ENCODE peak calls at places on chromosomes 3 and 15, in four cellular contexts. G is left lung; Q is pancreas; W is CD8-positive, alpha-beta T cell. I is an unnamed sample.

GRCh38 chr3:164459526-164460151 is 618.7 kb downstream of the SI start:
- DNase-seq in G (no peak), Q (no peak), W (no peak), I (no peak)

GRCh38 chr15:51044037-51044712 is 50.5 kb downstream of the TNFAIP8L3 start:
- DNase-seq in G (no peak), Q (no peak), W (no peak), I (no peak)

GRCh38 chr3:10948326-10948725 is 44.2 kb upstream of the SLC6A1 start:
- DNase-seq in G (no peak), Q (no peak), W (no peak), I (no peak)

GRCh38 chr3:146187334-146187950 is 26.5 kb upstream of the PLOD2 start:
- DNase-seq in G (no peak), Q (no peak), W (no peak), I (no peak)

GRCh38 chr3:9770276-9770812 is 597 bp upstream of the CAMK1 start:
- DNase-seq in G (no peak), Q (peak; percentile 91), W (no peak), I (no peak)

GRCh38 chr3:172145287-172145686 is 105.9 kb downstream of the FNDC3B start:
- DNase-seq in G (no peak), Q (no peak), W (no peak), I (no peak)

GRCh38 chr15:41832875-41833274 is 5.0 kb downstream of the JMJD7 start:
- DNase-seq in G (no peak), Q (no peak), W (no peak), I (no peak)

GRCh38 chr3:110576962-110577361 is 494.7 kb upstream of the NECTIN3 start:
- DNase-seq in G (no peak), Q (no peak), W (no peak), I (no peak)

GRCh38 chr3:150793641-150794040 is 30.7 kb upstream of the SIAH2 start:
- DNase-seq in G (no peak), Q (no peak), W (no peak), I (no peak)

GRCh38 chr15:70032509-70032908 is 65.2 kb downstream of the TLE3 start:
- DNase-seq in G (no peak), Q (no peak), W (no peak), I (no peak)

GRCh38 chr15:48856947-48857346 is 21.0 kb upstream of the EID1 start:
- DNase-seq in G (no peak), Q (no peak), W (no peak), I (no peak)

GRCh38 chr3:122697952-122698625 is 17.4 kb downstream of the PARP14 start:
- DNase-seq in G (no peak), Q (no peak), W (no peak), I (peak; percentile 39)

GRCh38 chr3:45350643-45351042 is 37.7 kb upstream of the LARS2 start:
- DNase-seq in G (no peak), Q (no peak), W (no peak), I (no peak)

GRCh38 chr15:67030036-67030762 is 35.2 kb upstream of the SMAD3 start:
- DNase-seq in G (no peak), Q (no peak), W (no peak), I (no peak)

GRCh38 chr15:67915374-67916050 is 75.7 kb upstream of the RNU6-1 start:
- DNase-seq in G (peak; percentile 79), Q (peak; percentile 77), W (no peak), I (no peak)

GRCh38 chr3:4945318-4945717 is 33.9 kb upstream of the BHLHE40 start:
- DNase-seq in G (no peak), Q (no peak), W (no peak), I (no peak)

GRCh38 chr3:31377045-31377642 is 155.6 kb upstream of the STT3B start:
- DNase-seq in G (no peak), Q (no peak), W (no peak), I (no peak)

GRCh38 chr3:63855333-63855940 is 8.2 kb downstream of the THOC7 start:
- DNase-seq in G (no peak), Q (no peak), W (no peak), I (no peak)

GRCh38 chr3:189493271-189493670 is 137.9 kb upstream of the TP63 start:
- DNase-seq in G (no peak), Q (no peak), W (no peak), I (no peak)

GRCh38 chr3:52277972-52278509 is 408 bp downstream of the WDR82 start:
- DNase-seq in G (peak; percentile 93), Q (no peak), W (no peak), I (peak; percentile 81)

GRCh38 chr3:176872771-176873209 is 324.5 kb downstream of the TBL1XR1 start:
- DNase-seq in G (no peak), Q (peak; percentile 47), W (peak; percentile 48), I (peak; percentile 15)

GRCh38 chr3:159922861-159923312 is 65.7 kb upstream of the IL12A start:
- DNase-seq in G (no peak), Q (no peak), W (no peak), I (peak; percentile 75)

GRCh38 chr15:78438595-78439285 is 724 bp downstream of the IREB2 start:
- DNase-seq in G (no peak), Q (no peak), W (peak; percentile 21), I (no peak)

GRCh38 chr3:192444096-192444790 is 283.1 kb downstream of the FGF12 start:
- DNase-seq in G (peak; percentile 84), Q (peak; percentile 37), W (peak; percentile 5), I (peak; percentile 24)
- H3K27me3 ChIP-seq in G (no peaks in the 10 kb centered on the region), Q (no peaks in the 10 kb centered on the region), W (no peaks in the 10 kb centered on the region), I (no peaks in the 10 kb centered on the region)

DNA sequence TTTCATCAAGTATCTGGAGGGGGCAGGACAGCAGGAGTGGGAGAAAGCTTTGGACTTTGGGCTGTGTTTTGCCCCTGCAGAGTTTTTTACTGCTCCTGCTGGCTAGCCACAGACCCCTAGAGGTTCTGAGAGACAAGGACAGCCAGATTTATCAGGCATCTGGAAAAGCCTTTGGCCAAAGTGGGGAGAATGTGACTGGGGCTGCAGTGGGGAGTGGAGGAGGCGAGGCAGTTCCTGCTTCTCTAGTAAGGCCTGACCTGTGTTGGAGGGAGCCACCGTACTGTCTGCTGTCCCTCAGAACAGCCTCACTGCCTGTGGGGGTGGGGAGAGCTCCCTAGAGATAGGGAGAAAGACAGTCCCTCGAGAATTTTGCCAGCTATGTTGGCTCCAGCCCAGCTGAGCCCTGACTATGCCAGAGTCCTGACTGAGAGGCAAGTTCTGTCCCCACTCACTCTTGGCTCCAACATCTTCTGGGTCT is 2.2 kb downstream of the ALPK3 start:
- DNase-seq in G (no peak), Q (no peak), W (no peak), I (no peak)
- H3K4me3 ChIP-seq in G (no peak overlapping the region), Q (peak overlapping the region; percentile 43), W (no peak overlapping the region), I (no peak overlapping the region)

GRCh38 chr15:68972201-68973065 is 42.1 kb upstream of the NOX5 start:
- DNase-seq in G (no peak), Q (no peak), W (no peak), I (no peak)

GRCh38 chr15:68967948-68968347 is 37.6 kb downstream of the SPESP1 start:
- DNase-seq in G (no peak), Q (no peak), W (no peak), I (no peak)

GRCh38 chr15:68966996-68967395 is 36.7 kb downstream of the SPESP1 start:
- DNase-seq in G (no peak), Q (no peak), W (no peak), I (no peak)

DNA sequence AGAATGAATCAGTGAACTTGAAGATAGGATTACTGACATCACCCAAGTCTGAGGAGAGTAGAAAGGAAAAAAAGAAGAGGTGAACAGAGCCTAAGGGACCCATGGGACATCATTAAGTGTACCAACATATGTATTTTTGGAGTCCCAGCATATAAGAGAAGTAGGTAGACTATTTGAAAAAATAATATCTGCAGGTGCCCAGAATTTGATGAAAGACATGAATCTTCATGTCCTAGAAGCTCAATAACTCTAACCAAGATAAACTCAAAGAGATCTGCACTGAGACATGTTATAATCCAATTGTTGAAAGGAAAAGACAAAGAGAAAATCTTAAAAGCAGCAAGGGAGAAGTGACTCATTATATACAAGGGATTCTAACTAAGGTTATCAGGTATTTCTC is 39.0 kb downstream of the SPESP1 start:
- DNase-seq in G (no peak), Q (no peak), W (no peak), I (no peak)
- H3K27me3 ChIP-seq in G (no peaks in the 10 kb centered on the region), Q (no peaks in the 10 kb centered on the region), W (no peaks in the 10 kb centered on the region), I (no peaks in the 10 kb centered on the region)

DNA sequence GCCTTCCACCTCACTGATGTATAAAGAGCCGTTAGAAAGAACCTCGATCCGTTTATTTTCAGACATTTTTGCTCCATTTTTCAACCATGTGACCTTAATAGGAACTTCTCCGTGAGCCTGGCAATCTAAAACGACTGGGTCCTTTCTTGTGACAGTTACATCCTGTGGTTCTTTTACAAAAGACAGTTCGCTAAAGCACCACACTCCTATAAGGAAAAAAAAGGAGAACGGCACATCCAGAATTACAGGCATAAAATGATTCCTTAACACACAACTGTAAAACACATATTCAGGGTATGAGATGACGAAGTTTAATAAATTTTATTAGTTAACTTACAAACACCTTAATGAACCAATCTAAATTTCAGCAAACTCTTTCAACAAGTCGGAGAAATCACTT is 2.5 kb downstream of the PRTG start:
- DNase-seq in G (no peak), Q (no peak), W (no peak), I (no peak)
- H3K4me3 ChIP-seq in G (no peak overlapping the region), Q (no peak overlapping the region), W (no peak overlapping the region), I (no peak overlapping the region)